ENCODE peak calls at places on chromosome 3, in ten cellular contexts. A is globus pallidus, R is endothelial cell, V is NB4, E is hippocampal formation, C is breast epithelium, K is epithelial cell of esophagus, J is Right ventricle myocardium superior, H is NCI-H1105 treated with DMSO at 0.1 percent for 48 hours, D is amygdala. F is an unnamed sample.

GRCh38 chr3:73188707-73189106 is 127.2 kb downstream of the EBLN2 start:
- DNase-seq in A (no peak), R (no peak), V (no peak), E (no peak), C (no peak), K (no peak), J (no peak), H (no peak), D (no peak), F (no peak)

GRCh38 chr3:35829499-35829898 is 190.2 kb downstream of the ARPP21 start:
- DNase-seq in A (no peak), R (no peak), V (no peak), E (no peak), C (no peak), K (peak), J (no peak), H (no peak), D (no peak), F (no peak)

GRCh38 chr3:34843479-34843870 is 795.9 kb upstream of the ARPP21 start:
- DNase-seq in A (no peak), R (no peak), V (no peak), E (no peak), C (no peak), K (no peak), J (no peak), H (no peak), D (no peak), F (no peak)

GRCh38 chr3:196141052-196141865 is 59.4 kb upstream of the TFRC start:
- DNase-seq in A (no peak), R (no peak), V (peak), E (no peak), C (no peak), K (no peak), J (no peak), H (no peak), D (no peak), F (no peak)

GRCh38 chr3:99505646-99506269 is 132.6 kb upstream of the COL8A1 start:
- DNase-seq in A (no peak), R (no peak), V (peak), E (no peak), C (no peak), K (peak), J (peak), H (no peak), D (no peak), F (no peak)

GRCh38 chr3:113132571-113132996 is 78.8 kb upstream of the BOC start:
- DNase-seq in A (no peak), R (no peak), V (no peak), E (no peak), C (no peak), K (no peak), J (no peak), H (no peak), D (no peak), F (no peak)

GRCh38 chr3:71537211-71537611 is 46.3 kb downstream of the FOXP1 start:
- DNase-seq in A (no peak), R (no peak), V (no peak), E (no peak), C (peak), K (peak), J (no peak), H (no peak), D (no peak), F (no peak)

GRCh38 chr3:152193673-152194267 is 75.0 kb upstream of the MBNL1 start:
- DNase-seq in A (no peak), R (no peak), V (peak), E (no peak), C (no peak), K (no peak), J (no peak), H (no peak), D (no peak), F (no peak)

GRCh38 chr3:11818033-11818432 is 28.7 kb downstream of the TAMM41 start:
- DNase-seq in A (no peak), R (no peak), V (peak), E (no peak), C (no peak), K (peak), J (no peak), H (no peak), D (no peak), F (no peak)

GRCh38 chr3:82055792-82056191 is 294.3 kb upstream of the GBE1 start:
- DNase-seq in A (no peak), R (no peak), V (no peak), E (no peak), C (peak), K (peak), J (no peak), H (peak), D (no peak), F (no peak)

GRCh38 chr3:50168388-50168787 is 13.3 kb downstream of the SEMA3F start:
- DNase-seq in A (no peak), R (no peak), V (no peak), E (no peak), C (no peak), K (no peak), J (peak), H (no peak), D (no peak), F (no peak)

GRCh38 chr3:46065294-46065705 is 38.0 kb upstream of the XCR1 start:
- DNase-seq in A (no peak), R (no peak), V (peak), E (no peak), C (peak), K (peak), J (no peak), H (peak), D (no peak), F (peak)

GRCh38 chr3:177905173-177905894 is 630.9 kb upstream of the KCNMB2 start:
- DNase-seq in A (peak), R (no peak), V (no peak), E (no peak), C (no peak), K (no peak), J (no peak), H (no peak), D (no peak), F (no peak)

GRCh38 chr3:195254454-195255175 is 16.3 kb downstream of the XXYLT1 start:
- DNase-seq in A (no peak), R (no peak), V (no peak), E (no peak), C (no peak), K (no peak), J (no peak), H (no peak), D (no peak), F (no peak)

GRCh38 chr3:179464296-179465092 is 13.2 kb upstream of the GNB4 start:
- DNase-seq in A (no peak), R (no peak), V (peak), E (no peak), C (peak), K (peak), J (no peak), H (no peak), D (no peak), F (no peak)

GRCh38 chr3:11385329-11385728 is 113.1 kb downstream of the ATG7 start:
- DNase-seq in A (no peak), R (no peak), V (no peak), E (no peak), C (no peak), K (peak), J (no peak), H (no peak), D (no peak), F (no peak)

GRCh38 chr3:192802957-192803899 is 75.9 kb upstream of the FGF12 start:
- DNase-seq in A (peak), R (no peak), V (peak), E (no peak), C (no peak), K (peak), J (no peak), H (peak), D (no peak), F (no peak)

GRCh38 chr3:11514191-11514770 is 129.4 kb downstream of the VGLL4 start:
- DNase-seq in A (no peak), R (no peak), V (peak), E (no peak), C (no peak), K (peak), J (no peak), H (no peak), D (no peak), F (no peak)

GRCh38 chr3:42683875-42684593 is 1.3 kb upstream of the KLHL40 start:
- DNase-seq in A (peak), R (no peak), V (peak), E (peak), C (peak), K (peak), J (peak), H (no peak), D (no peak), F (no peak)

GRCh38 chr3:63960048-63960711 is 48.0 kb upstream of the SCAANT1 start:
- DNase-seq in A (peak), R (no peak), V (peak), E (peak), C (no peak), K (peak), J (no peak), H (no peak), D (no peak), F (no peak)

GRCh38 chr3:138694287-138695007 is 85.9 kb downstream of the FAIM start:
- DNase-seq in A (no peak), R (no peak), V (peak), E (no peak), C (no peak), K (peak), J (no peak), H (no peak), D (no peak), F (no peak)

GRCh38 chr3:40845447-40845846 is 320.7 kb downstream of the ZNF621 start:
- DNase-seq in A (no peak), R (no peak), V (no peak), E (no peak), C (no peak), K (no peak), J (no peak), H (no peak), D (no peak), F (no peak)

GRCh38 chr3:44734646-44735168 is 5.3 kb downstream of the ZNF501 start:
- DNase-seq in A (no peak), R (no peak), V (no peak), E (no peak), C (no peak), K (no peak), J (no peak), H (no peak), D (no peak), F (no peak)

GRCh38 chr3:159583662-159584061 is 405.0 kb upstream of the IL12A start:
- DNase-seq in A (no peak), R (no peak), V (no peak), E (no peak), C (no peak), K (no peak), J (no peak), H (no peak), D (no peak), F (no peak)

GRCh38 chr3:126545544-126545943 is 13.2 kb downstream of the C3orf22 start:
- DNase-seq in A (no peak), R (no peak), V (no peak), E (no peak), C (no peak), K (no peak), J (peak), H (no peak), D (no peak), F (peak)

GRCh38 chr3:148999806-149000205 is 8.5 kb downstream of the GYG1 start:
- DNase-seq in A (no peak), R (no peak), V (peak), E (no peak), C (no peak), K (no peak), J (no peak), H (no peak), D (no peak), F (no peak)

GRCh38 chr3:111538687-111539086 is 3.3 kb upstream of the CD96 start:
- DNase-seq in A (no peak), R (no peak), V (peak), E (no peak), C (no peak), K (peak), J (no peak), H (no peak), D (no peak), F (no peak)

GRCh38 chr3:184227481-184227935 is 1.9 kb upstream of the VWA5B2 start:
- DNase-seq in A (no peak), R (peak), V (peak), E (no peak), C (no peak), K (peak), J (no peak), H (peak), D (no peak), F (no peak)

GRCh38 chr3:61521229-61521628 is 40.1 kb upstream of the PTPRG start:
- DNase-seq in A (no peak), R (no peak), V (no peak), E (no peak), C (no peak), K (no peak), J (no peak), H (no peak), D (no peak), F (no peak)

GRCh38 chr3:125229168-125229567 is 16.6 kb upstream of the SLC12A8 start:
- DNase-seq in A (no peak), R (no peak), V (no peak), E (no peak), C (no peak), K (no peak), J (no peak), H (no peak), D (no peak), F (no peak)

GRCh38 chr3:99534951-99535704 is 103.3 kb upstream of the COL8A1 start:
- DNase-seq in A (no peak), R (no peak), V (no peak), E (no peak), C (no peak), K (peak), J (no peak), H (no peak), D (no peak), F (no peak)

F was measured in mesothelial cell of epicardium.